ENCODE peak calls at places on chromosomes 13 and 19, in seven cellular contexts. One of them, this sample, is unnamed. For H3K4me1, the result is how much of the 10 kb centered on the place peaks cover.

GRCh38 chr13:106143392-106143791 is 392.1 kb downstream of the EFNB2 start:
- DNase-seq in left ventricle myocardium inferior: no peak
- DNase-seq in transverse colon: no peak
- DNase-seq in tibial nerve: no peak
- DNase-seq in body of pancreas: no peak
- DNase-seq in K562: no peak
- DNase-seq in GM23248: no peak
- DNase-seq in this sample: no peak

GRCh38 chr13:44063881-44064280 is 184.2 kb downstream of the LACC1 start:
- DNase-seq in tibial nerve: no peak
- DNase-seq in GM23248: peak
- DNase-seq in body of pancreas: no peak
- DNase-seq in left ventricle myocardium inferior: no peak
- DNase-seq in K562: no peak
- DNase-seq in transverse colon: no peak
- DNase-seq in this sample: no peak

GRCh38 chr19:34579281-34580054 is 97.5 kb downstream of the SCGB2B2 start:
- DNase-seq in tibial nerve: no peak
- DNase-seq in body of pancreas: no peak
- DNase-seq in GM23248: no peak
- DNase-seq in transverse colon: no peak
- DNase-seq in K562: no peak
- DNase-seq in left ventricle myocardium inferior: no peak
- DNase-seq in this sample: no peak

GRCh38 chr13:44415815-44416214 is 42.2 kb downstream of the SERP2 start:
- DNase-seq in GM23248: no peak
- DNase-seq in K562: no peak
- DNase-seq in body of pancreas: no peak
- DNase-seq in transverse colon: no peak
- DNase-seq in left ventricle myocardium inferior: no peak
- DNase-seq in tibial nerve: no peak
- DNase-seq in this sample: no peak

GRCh38 chr13:97535619-97536018 is 101.7 kb downstream of the RAP2A start:
- DNase-seq in GM23248: peak
- DNase-seq in left ventricle myocardium inferior: no peak
- DNase-seq in K562: no peak
- DNase-seq in body of pancreas: no peak
- DNase-seq in tibial nerve: no peak
- DNase-seq in transverse colon: no peak
- DNase-seq in this sample: no peak

GRCh38 chr13:90498096-90498495 is 849.4 kb upstream of the MIR17HG start:
- DNase-seq in transverse colon: no peak
- DNase-seq in K562: no peak
- DNase-seq in body of pancreas: no peak
- DNase-seq in GM23248: no peak
- DNase-seq in tibial nerve: no peak
- DNase-seq in left ventricle myocardium inferior: no peak
- DNase-seq in this sample: no peak

GRCh38 chr19:55446060-55446459 is 3.0 kb upstream of the SHISA7 start:
- DNase-seq in transverse colon: no peak
- DNase-seq in body of pancreas: no peak
- DNase-seq in tibial nerve: no peak
- DNase-seq in GM23248: no peak
- DNase-seq in K562: no peak
- DNase-seq in left ventricle myocardium inferior: no peak
- DNase-seq in this sample: no peak

GRCh38 chr19:23440207-23440606 is 44.9 kb upstream of the ZNF91 start:
- DNase-seq in GM23248: peak
- DNase-seq in transverse colon: no peak
- DNase-seq in body of pancreas: no peak
- DNase-seq in tibial nerve: no peak
- DNase-seq in left ventricle myocardium inferior: no peak
- DNase-seq in K562: peak
- DNase-seq in this sample: no peak

GRCh38 chr19:53511933-53512374 is 26.0 kb upstream of the ZNF331 start:
- DNase-seq in body of pancreas: peak
- DNase-seq in tibial nerve: peak
- DNase-seq in transverse colon: peak
- DNase-seq in left ventricle myocardium inferior: peak
- DNase-seq in K562: peak
- DNase-seq in GM23248: peak
- DNase-seq in this sample: peak

GRCh38 chr19:39765091-39766076 is 13.3 kb upstream of the LEUTX start:
- DNase-seq in transverse colon: peak
- DNase-seq in GM23248: peak
- DNase-seq in body of pancreas: peak
- DNase-seq in K562: peak
- DNase-seq in left ventricle myocardium inferior: no peak
- DNase-seq in tibial nerve: no peak
- DNase-seq in this sample: peak

GRCh38 chr13:110716235-110716505 is 2.7 kb downstream of the ING1 start:
- DNase-seq in left ventricle myocardium inferior: no peak
- DNase-seq in GM23248: peak
- DNase-seq in body of pancreas: peak
- DNase-seq in tibial nerve: peak
- DNase-seq in transverse colon: peak
- DNase-seq in K562: no peak
- DNase-seq in this sample: no peak

GRCh38 chr19:27776020-27776419 is 1436.9 kb downstream of the UQCRFS1 start:
- DNase-seq in K562: peak
- DNase-seq in GM23248: peak
- DNase-seq in transverse colon: no peak
- DNase-seq in tibial nerve: no peak
- DNase-seq in body of pancreas: no peak
- DNase-seq in left ventricle myocardium inferior: no peak
- DNase-seq in this sample: no peak

DNA sequence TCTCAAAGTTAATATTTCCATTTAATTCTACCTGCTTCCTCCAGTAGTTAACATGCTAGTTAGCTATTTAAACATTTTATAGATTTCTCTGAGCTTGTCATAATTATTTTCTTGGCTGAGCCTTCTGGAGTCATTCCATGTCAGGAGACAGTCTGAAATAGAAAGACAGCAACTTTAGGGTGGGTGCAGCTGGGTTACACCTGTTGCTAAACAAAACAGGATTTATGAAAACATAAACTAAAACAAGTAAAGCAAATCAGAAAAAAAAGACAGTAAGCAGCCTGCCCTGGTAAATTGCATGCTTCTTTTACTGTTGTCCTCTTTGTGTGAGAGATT is 330.0 kb downstream of the DLEU7 start:
- DNase-seq in K562: no peak
- DNase-seq in transverse colon: no peak
- DNase-seq in tibial nerve: no peak
- DNase-seq in body of pancreas: no peak
- DNase-seq in left ventricle myocardium inferior: no peak
- DNase-seq in GM23248: no peak
- DNase-seq in this sample: no peak
- H3K4me1 ChIP-seq in K562: under half
- H3K4me1 ChIP-seq in transverse colon: under half
- H3K4me1 ChIP-seq in tibial nerve: under half
- H3K4me1 ChIP-seq in body of pancreas: under half
- H3K4me1 ChIP-seq in left ventricle myocardium inferior: under half
- H3K4me1 ChIP-seq in GM23248: under half
- H3K4me1 ChIP-seq in this sample: under half

GRCh38 chr13:28059214-28059613 is 41.2 kb downstream of the FLT3 start:
- DNase-seq in body of pancreas: peak
- DNase-seq in K562: peak
- DNase-seq in GM23248: peak
- DNase-seq in left ventricle myocardium inferior: no peak
- DNase-seq in tibial nerve: no peak
- DNase-seq in transverse colon: peak
- DNase-seq in this sample: peak
- H3K4me1 ChIP-seq in body of pancreas: under half
- H3K4me1 ChIP-seq in K562: under half
- H3K4me1 ChIP-seq in GM23248: under half
- H3K4me1 ChIP-seq in left ventricle myocardium inferior: under half
- H3K4me1 ChIP-seq in tibial nerve: under half
- H3K4me1 ChIP-seq in transverse colon: under half
- H3K4me1 ChIP-seq in this sample: under half

GRCh38 chr13:84946144-84946543 is 853.1 kb downstream of the SLITRK6 start:
- DNase-seq in tibial nerve: no peak
- DNase-seq in body of pancreas: no peak
- DNase-seq in K562: no peak
- DNase-seq in GM23248: no peak
- DNase-seq in transverse colon: no peak
- DNase-seq in left ventricle myocardium inferior: no peak
- DNase-seq in this sample: no peak

GRCh38 chr13:84940801-84941200 is 858.4 kb downstream of the SLITRK6 start:
- DNase-seq in body of pancreas: no peak
- DNase-seq in tibial nerve: no peak
- DNase-seq in transverse colon: no peak
- DNase-seq in left ventricle myocardium inferior: no peak
- DNase-seq in K562: no peak
- DNase-seq in GM23248: no peak
- DNase-seq in this sample: no peak

GRCh38 chr13:84940167-84940566 is 859.1 kb downstream of the SLITRK6 start:
- DNase-seq in K562: no peak
- DNase-seq in GM23248: no peak
- DNase-seq in tibial nerve: no peak
- DNase-seq in transverse colon: no peak
- DNase-seq in left ventricle myocardium inferior: no peak
- DNase-seq in body of pancreas: no peak
- DNase-seq in this sample: no peak
- H3K4me1 ChIP-seq in K562: under half
- H3K4me1 ChIP-seq in GM23248: under half
- H3K4me1 ChIP-seq in tibial nerve: under half
- H3K4me1 ChIP-seq in transverse colon: under half
- H3K4me1 ChIP-seq in left ventricle myocardium inferior: under half
- H3K4me1 ChIP-seq in body of pancreas: under half
- H3K4me1 ChIP-seq in this sample: under half

DNA sequence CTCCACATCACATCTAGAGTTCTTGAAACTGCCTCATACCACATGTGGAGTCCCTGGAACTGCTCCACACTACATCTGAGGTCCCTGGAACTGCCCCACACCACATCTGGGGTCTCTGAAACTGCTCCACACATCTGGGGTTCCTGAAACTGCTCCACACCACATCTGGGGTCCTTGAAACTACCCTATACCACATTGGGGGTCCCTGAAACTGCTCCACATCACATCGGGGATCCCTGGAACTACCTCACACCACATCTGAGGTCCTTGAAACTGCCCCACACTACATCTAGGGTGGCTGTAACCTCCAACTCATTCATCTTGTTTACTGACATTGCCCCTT is 33.8 kb downstream of the F2RL3 start:
- DNase-seq in body of pancreas: no peak
- DNase-seq in K562: no peak
- DNase-seq in tibial nerve: no peak
- DNase-seq in left ventricle myocardium inferior: no peak
- DNase-seq in transverse colon: no peak
- DNase-seq in GM23248: no peak
- DNase-seq in this sample: no peak
- H3K4me1 ChIP-seq in body of pancreas: under half
- H3K4me1 ChIP-seq in K562: under half
- H3K4me1 ChIP-seq in tibial nerve: under half
- H3K4me1 ChIP-seq in left ventricle myocardium inferior: under half
- H3K4me1 ChIP-seq in transverse colon: under half
- H3K4me1 ChIP-seq in GM23248: under half
- H3K4me1 ChIP-seq in this sample: under half

DNA sequence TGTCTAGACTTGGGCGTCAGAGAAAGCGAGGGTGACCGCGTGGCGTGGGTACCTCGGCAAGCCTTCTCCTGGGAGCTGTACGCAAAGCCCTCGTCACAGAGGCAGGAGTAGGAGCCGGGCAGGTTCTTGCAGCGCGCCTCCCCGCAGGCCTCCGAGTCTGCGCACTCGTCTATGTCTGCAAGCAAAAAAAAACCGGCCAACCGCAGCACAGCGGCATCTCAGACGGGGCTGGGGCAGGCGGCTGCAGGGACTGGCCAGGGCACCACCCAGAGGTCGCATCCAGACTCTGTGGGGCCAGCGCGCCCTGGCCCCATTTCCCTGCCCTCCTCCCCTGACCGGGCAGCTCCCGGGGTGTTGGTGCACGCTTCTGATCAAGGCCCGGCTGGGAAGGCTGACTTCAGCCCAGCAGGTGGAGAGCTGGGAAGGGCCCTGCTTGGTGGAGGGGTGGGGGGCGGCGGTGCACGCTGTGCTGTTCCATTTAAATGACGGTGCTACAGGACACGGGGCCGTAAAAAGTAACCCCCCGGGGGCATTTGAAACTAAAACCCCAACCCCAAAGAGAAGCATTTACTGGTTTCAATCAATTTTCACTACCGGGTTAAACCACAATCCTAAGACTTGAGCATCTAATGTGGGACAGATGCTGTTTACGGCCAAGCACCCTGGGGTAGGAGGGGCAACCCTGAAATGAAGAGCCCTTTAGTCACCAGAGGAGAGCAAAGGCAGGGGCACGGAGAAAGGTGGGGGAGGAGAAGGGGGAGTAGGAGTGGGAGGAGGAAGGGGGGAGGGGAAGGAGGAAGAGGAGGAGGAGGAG is 28.2 kb downstream of the GAS6 start:
- DNase-seq in GM23248: peak
- DNase-seq in tibial nerve: no peak
- DNase-seq in body of pancreas: no peak
- DNase-seq in left ventricle myocardium inferior: peak
- DNase-seq in K562: no peak
- DNase-seq in transverse colon: no peak
- DNase-seq in this sample: no peak
- H3K4me1 ChIP-seq in GM23248: under half
- H3K4me1 ChIP-seq in tibial nerve: under half
- H3K4me1 ChIP-seq in body of pancreas: under half
- H3K4me1 ChIP-seq in left ventricle myocardium inferior: under half
- H3K4me1 ChIP-seq in K562: under half
- H3K4me1 ChIP-seq in transverse colon: under half
- H3K4me1 ChIP-seq in this sample: under half

GRCh38 chr13:28349901-28350654 is 144.8 kb downstream of the FLT1 start:
- DNase-seq in transverse colon: no peak
- DNase-seq in left ventricle myocardium inferior: no peak
- DNase-seq in K562: no peak
- DNase-seq in GM23248: no peak
- DNase-seq in tibial nerve: no peak
- DNase-seq in body of pancreas: no peak
- DNase-seq in this sample: no peak
- H3K4me1 ChIP-seq in transverse colon: under half
- H3K4me1 ChIP-seq in left ventricle myocardium inferior: under half
- H3K4me1 ChIP-seq in K562: under half
- H3K4me1 ChIP-seq in GM23248: under half
- H3K4me1 ChIP-seq in tibial nerve: under half
- H3K4me1 ChIP-seq in body of pancreas: under half
- H3K4me1 ChIP-seq in this sample: under half

GRCh38 chr13:99386911-99387788 is 80.0 kb upstream of the GPR183 start:
- DNase-seq in K562: peak
- DNase-seq in transverse colon: peak
- DNase-seq in GM23248: peak
- DNase-seq in left ventricle myocardium inferior: peak
- DNase-seq in tibial nerve: no peak
- DNase-seq in body of pancreas: peak
- DNase-seq in this sample: peak
- H3K4me1 ChIP-seq in K562: under half
- H3K4me1 ChIP-seq in transverse colon: under half
- H3K4me1 ChIP-seq in GM23248: under half
- H3K4me1 ChIP-seq in left ventricle myocardium inferior: under half
- H3K4me1 ChIP-seq in tibial nerve: under half
- H3K4me1 ChIP-seq in body of pancreas: under half
- H3K4me1 ChIP-seq in this sample: half or more

GRCh38 chr19:19458110-19458816 is 52.8 kb downstream of the GATAD2A start:
- DNase-seq in tibial nerve: no peak
- DNase-seq in GM23248: no peak
- DNase-seq in K562: no peak
- DNase-seq in body of pancreas: no peak
- DNase-seq in transverse colon: no peak
- DNase-seq in left ventricle myocardium inferior: no peak
- DNase-seq in this sample: no peak
- H3K4me1 ChIP-seq in tibial nerve: under half
- H3K4me1 ChIP-seq in GM23248: half or more
- H3K4me1 ChIP-seq in K562: under half
- H3K4me1 ChIP-seq in body of pancreas: under half
- H3K4me1 ChIP-seq in transverse colon: half or more
- H3K4me1 ChIP-seq in left ventricle myocardium inferior: half or more
- H3K4me1 ChIP-seq in this sample: half or more

This sample was measured in CD8-positive, alpha-beta memory T cell.